ENCODE peak calls at places on chromosome 3, in nine cellular contexts. Z is A673, Y is fibroblast of lung, R is astrocyte of the spinal cord, F is psoas muscle, O is activated B cell treated with CpG ODN at 0.5 μM for 24 hours, D is AG04450, C is heart left ventricle, A is left ventricle myocardium inferior. S is an unnamed sample.

GRCh38 chr3:139846729-139847128 is 88.3 kb upstream of the CLSTN2 start:
- DNase-seq in Y (no peak), Z (no peak), R (no peak), O (no peak), D (no peak), C (no peak), A (no peak), F (no peak), S (no peak)

GRCh38 chr3:187261541-187261969 is 30.0 kb downstream of the MASP1 start:
- DNase-seq in Y (peak; percentile 71), O (no peak), A (no peak), R (peak; percentile 64), Z (no peak), F (no peak), D (peak; percentile 54), C (no peak), S (no peak)

GRCh38 chr3:171876651-171877272 is 33.6 kb downstream of the TMEM212 start:
- DNase-seq in C (no peak), R (peak; percentile 97), Z (peak; percentile 34), O (no peak), A (no peak), Y (peak; percentile 95), F (no peak), D (peak; percentile 65), S (no peak)

GRCh38 chr3:197711973-197712707 is 24.6 kb downstream of the RUBCN start:
- DNase-seq in Y (peak; percentile 96), F (peak; percentile 93), A (peak; percentile 86), O (peak; percentile 67), Z (peak; percentile 94), D (peak; percentile 89), C (peak; percentile 91), R (peak; percentile 98), S (no peak)

GRCh38 chr3:195553268-195553667 is 10.1 kb upstream of the PPP1R2 start:
- DNase-seq in D (no peak), C (no peak), A (no peak), F (no peak), Z (no peak), O (no peak), R (no peak), Y (no peak), S (no peak)

GRCh38 chr3:101865751-101866509 is 16.6 kb downstream of the NFKBIZ start:
- DNase-seq in Y (no peak), O (no peak), R (no peak), Z (no peak), C (no peak), A (no peak), F (no peak), D (no peak), S (no peak)

GRCh38 chr3:58214484-58215316 is 3.9 kb upstream of the DNASE1L3 start:
- DNase-seq in F (no peak), A (no peak), C (no peak), R (no peak), Z (no peak), D (no peak), O (peak; percentile 51), Y (peak; percentile 9), S (no peak)

GRCh38 chr3:14402304-14402811 is at the start of gene SLC6A6:
- DNase-seq in A (peak; percentile 93), Z (peak; percentile 96), C (peak; percentile 89), Y (peak; percentile 93), O (peak; percentile 91), D (peak; percentile 84), F (peak; percentile 97), R (peak; percentile 94), S (peak; percentile 91)

GRCh38 chr3:124837730-124838186 is 49.4 kb downstream of the ITGB5 start:
- DNase-seq in C (peak; percentile 81), Z (no peak), A (peak; percentile 71), Y (peak; percentile 92), O (no peak), F (peak; percentile 81), R (peak; percentile 64), D (no peak), S (no peak)

GRCh38 chr3:126832933-126833332 is 128.9 kb downstream of the CHCHD6 start:
- DNase-seq in Z (no peak), D (no peak), R (no peak), C (no peak), Y (no peak), A (no peak), O (no peak), F (no peak), S (no peak)

GRCh38 chr3:139173372-139174108 is 128.8 kb upstream of the PRR23C start:
- DNase-seq in O (no peak), F (no peak), Y (peak; percentile 47), C (no peak), D (no peak), Z (no peak), A (no peak), R (peak; percentile 49), S (no peak)

GRCh38 chr3:110741891-110742290 is 329.7 kb upstream of the NECTIN3 start:
- DNase-seq in Y (no peak), Z (no peak), F (no peak), A (no peak), R (no peak), O (no peak), D (no peak), C (no peak), S (no peak)

GRCh38 chr3:159806412-159806811 is 182.2 kb upstream of the IL12A start:
- DNase-seq in Y (peak; percentile 81), O (no peak), Z (no peak), D (no peak), R (no peak), F (peak; percentile 77), C (peak; percentile 67), A (peak; percentile 50), S (no peak)

GRCh38 chr3:197430961-197431910 is 124.5 kb downstream of the BDH1 start:
- DNase-seq in R (peak; percentile 71), D (no peak), Z (no peak), O (no peak), A (no peak), C (no peak), F (no peak), Y (peak; percentile 41), S (no peak)

DNA sequence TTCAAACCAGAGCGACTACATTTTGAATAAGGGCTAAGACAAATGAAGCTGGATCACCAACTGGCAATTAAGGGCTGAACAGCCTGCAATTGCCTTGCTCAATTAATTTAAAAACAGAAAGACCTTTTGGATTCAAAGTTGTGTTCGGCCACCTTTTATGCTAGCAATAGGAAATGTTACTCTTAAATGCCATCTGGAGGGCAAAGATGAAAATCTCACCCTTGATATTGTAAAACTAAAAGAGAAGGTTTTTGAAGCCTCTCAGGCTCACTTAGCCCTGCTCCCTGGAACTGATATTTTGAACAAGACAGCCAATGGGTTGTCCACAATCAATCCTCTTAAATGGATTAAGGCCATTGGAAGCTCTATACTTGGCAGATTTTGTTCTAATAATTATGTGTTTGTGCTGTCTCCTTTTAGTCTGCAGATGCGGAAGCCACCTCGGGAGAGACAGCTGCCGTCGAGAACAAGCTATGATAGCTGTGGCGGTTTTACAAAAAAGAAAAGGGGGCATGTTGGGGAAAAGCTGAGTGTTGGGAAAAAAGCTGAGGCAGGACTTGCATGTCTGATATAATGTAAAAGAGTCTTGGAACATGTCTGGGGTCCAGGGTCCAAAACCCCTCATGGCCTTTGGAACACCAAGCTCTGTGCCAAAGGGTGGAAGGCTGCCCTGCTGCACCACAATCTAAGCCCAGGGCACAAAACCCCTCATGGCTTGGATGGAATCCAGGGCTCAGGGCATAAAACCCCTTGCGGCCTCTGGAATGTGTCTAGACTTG is 44.4 kb downstream of the ACAD9 start:
- DNase-seq in D (no peak), C (no peak), F (no peak), Y (no peak), A (no peak), R (no peak), O (no peak), Z (no peak), S (no peak)
- TF ChIP-seq CTCF in D (no peak), C (no peak), F (no peak), Y (no peak), A (no peak), R (no peak), O (no peak), Z (no peak), S (no peak)

DNA sequence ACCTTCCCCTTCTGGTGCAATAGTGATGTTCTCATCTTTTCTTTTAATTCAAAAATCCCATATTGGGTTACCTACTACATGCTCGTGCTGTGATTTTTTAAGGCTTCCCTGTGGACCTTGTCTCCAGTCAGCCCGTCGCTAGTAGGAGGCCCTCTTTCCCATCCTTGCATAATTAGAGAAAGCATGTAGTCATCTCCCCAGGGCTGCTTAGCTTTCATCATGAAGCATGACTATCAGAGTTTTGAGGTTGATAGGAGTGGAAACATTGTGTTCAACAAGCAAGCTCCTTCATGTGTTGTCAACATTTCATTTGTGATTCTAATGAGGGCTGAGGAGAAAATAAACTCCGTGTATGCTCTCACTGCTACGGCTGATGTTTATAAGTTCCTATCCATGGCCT is 8.7 kb upstream of the LRTM1 start:
- DNase-seq in C (no peak), D (no peak), R (no peak), Z (no peak), F (no peak), O (no peak), A (no peak), Y (no peak), S (no peak)
- TF ChIP-seq CTCF in C (no peak), D (no peak), R (no peak), Z (no peak), F (no peak), O (no peak), A (no peak), Y (no peak), S (no peak)

DNA sequence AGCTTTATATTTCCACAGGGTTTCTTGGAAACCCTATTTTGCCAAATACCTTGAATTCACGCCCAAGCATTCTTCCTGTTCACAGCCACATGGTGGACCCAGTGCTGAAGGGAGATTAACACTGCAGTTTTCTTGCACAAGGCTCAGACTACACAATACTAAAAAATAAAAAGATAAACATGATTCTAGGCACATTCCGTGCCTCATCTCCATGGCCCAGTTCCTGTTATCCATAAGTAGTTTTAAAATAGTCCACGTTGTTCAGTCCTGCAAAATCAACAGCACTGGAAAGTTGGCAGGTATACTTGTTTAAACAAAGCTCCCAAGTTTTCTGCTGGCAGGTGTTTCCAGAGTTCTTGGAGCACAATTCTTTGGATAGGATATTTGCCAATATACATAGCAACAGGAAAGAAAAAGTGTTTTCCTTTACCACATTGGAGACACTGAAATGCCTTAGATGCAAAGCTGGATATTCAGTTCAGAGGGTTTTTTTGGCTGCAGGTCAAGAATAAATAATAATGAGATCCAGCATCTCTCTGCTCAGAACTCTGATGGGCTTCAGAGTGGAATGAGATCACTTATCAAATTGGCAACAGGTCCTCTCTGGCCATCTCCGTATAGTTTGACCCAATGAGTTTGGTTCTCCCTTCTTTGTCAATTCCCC is 88.1 kb upstream of the TGFBR2 start:
- DNase-seq in C (peak; percentile 52), O (no peak), Z (no peak), A (peak; percentile 22), F (no peak), R (peak; percentile 93), D (no peak), Y (peak; percentile 30), S (no peak)
- TF ChIP-seq CTCF in C (no peak), O (no peak), Z (no peak), A (peak; percentile 48), F (no peak), R (no peak), D (no peak), Y (no peak), S (no peak)

DNA sequence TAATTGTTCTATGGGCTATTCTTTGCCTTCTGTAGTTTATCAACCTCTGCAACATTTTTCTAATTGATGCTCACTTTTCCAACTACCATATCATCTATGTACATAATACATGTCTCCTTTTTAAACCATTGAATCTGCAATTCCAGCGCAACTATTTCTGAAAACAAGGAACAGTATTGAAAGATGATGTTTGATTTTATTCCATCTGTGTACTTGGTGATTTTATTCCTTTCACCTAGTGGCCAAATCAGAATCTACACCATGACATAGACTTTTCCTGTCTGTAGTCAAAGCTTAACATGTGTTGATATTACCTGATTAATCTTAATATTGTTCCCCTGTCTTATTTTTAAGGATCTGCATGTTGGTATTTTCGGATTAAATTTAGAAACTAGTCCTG is 13.0 kb downstream of the NKTR start:
- DNase-seq in D (no peak), A (no peak), Y (no peak), R (no peak), O (no peak), F (no peak), C (no peak), Z (no peak), S (no peak)
- TF ChIP-seq CTCF in D (peak; percentile 48), A (peak; percentile 63), Y (peak; percentile 44), R (peak; percentile 45), O (no peak), F (peak; percentile 41), C (peak; percentile 54), Z (peak; percentile 40), S (peak; percentile 57)